ENCODE peak calls at places on chromosomes 2 and 18, in five cellular contexts. F is A549; X is AG08396; T is CD4-positive, alpha-beta memory T cell; I is NT2/D1. Q is an unnamed sample.

GRCh38 chr2:185050804-185051203 is 452.5 kb downstream of the ZNF804A start:
- DNase-seq in X (no peak), F (no peak), I (no peak), T (no peak), Q (no peak)

GRCh38 chr18:10526211-10526949 is 553 bp downstream of the NAPG start:
- DNase-seq in F (peak; percentile 23), X (peak; percentile 75), I (no peak), T (no peak), Q (peak; percentile 54)

GRCh38 chr2:213678437-213679218 is 394.4 kb downstream of the SPAG16 start:
- DNase-seq in X (no peak), I (no peak), F (no peak), T (no peak), Q (no peak)

GRCh38 chr18:1011342-1011741 is 106.7 kb downstream of the ADCYAP1 start:
- DNase-seq in F (no peak), T (no peak), X (no peak), I (no peak), Q (no peak)

GRCh38 chr2:48946444-48947048 is 191.0 kb upstream of the LHCGR start:
- DNase-seq in X (peak; percentile 63), T (peak; percentile 36), F (peak; percentile 53), I (peak; percentile 20), Q (peak; percentile 45)

GRCh38 chr2:27527182-27527581 is 30.5 kb downstream of the GCKR start:
- DNase-seq in X (no peak), I (no peak), T (no peak), F (no peak), Q (no peak)

GRCh38 chr2:66433945-66434678 is 813 bp upstream of the MEIS1 start:
- DNase-seq in T (no peak), X (peak; percentile 78), I (no peak), F (peak; percentile 68), Q (peak; percentile 64)

GRCh38 chr18:30457156-30457555 is 585.4 kb downstream of the DSC3 start:
- DNase-seq in X (no peak), F (no peak), I (no peak), T (no peak), Q (no peak)

GRCh38 chr18:45998244-45998643 is 31.1 kb upstream of the EPG5 start:
- DNase-seq in F (no peak), I (no peak), T (peak; percentile 17), X (no peak), Q (no peak)

GRCh38 chr18:49168970-49169619 is 218.3 kb upstream of the SMAD7 start:
- DNase-seq in F (no peak), I (no peak), T (no peak), X (no peak), Q (no peak)

GRCh38 chr2:124145982-124146381 is 120.9 kb downstream of the CNTNAP5 start:
- DNase-seq in X (no peak), F (no peak), I (no peak), T (no peak), Q (no peak)

GRCh38 chr18:1438458-1438910 is 533.8 kb downstream of the ADCYAP1 start:
- DNase-seq in F (peak; percentile 1), X (no peak), I (no peak), T (no peak), Q (no peak)

GRCh38 chr18:51370996-51371395 is 173.5 kb upstream of the MEX3C start:
- DNase-seq in I (no peak), T (no peak), X (no peak), F (no peak), Q (no peak)

GRCh38 chr2:207711750-207712487 is 479 bp downstream of the CCNYL1 start:
- DNase-seq in X (peak; percentile 65), F (no peak), T (peak; percentile 47), I (peak; percentile 13), Q (no peak)

GRCh38 chr18:58229162-58229561 is 185.1 kb downstream of the NEDD4L start:
- DNase-seq in I (no peak), F (no peak), T (no peak), X (no peak), Q (no peak)

GRCh38 chr2:27431395-27431794 is 3.0 kb downstream of the NRBP1 start:
- DNase-seq in X (peak; percentile 54), I (no peak), F (no peak), T (no peak), Q (peak; percentile 37)

Q was measured in Caki2.